ENCODE peak calls at places on chromosomes 4 and X, in four cellular contexts. C, P, I and N are unnamed samples.

GRCh38 chrX:118847676-118848075 is 24.1 kb downstream of the ZCCHC12 start:
- DNase-seq in C (no peak), P (peak; percentile 44), I (peak; percentile 29), N (peak; percentile 10)

GRCh38 chr4:8774071-8774470 is 97.6 kb downstream of the HMX1 start:
- DNase-seq in C (no peak), P (no peak), I (no peak), N (no peak)

GRCh38 chrX:125378205-125378604 is 58.5 kb downstream of the TEX13C start:
- DNase-seq in C (no peak), P (no peak), I (no peak), N (no peak)

GRCh38 chr4:71266090-71266794 is 72.6 kb upstream of the SLC4A4 start:
- DNase-seq in C (no peak), P (no peak), I (peak; percentile 94), N (no peak)

GRCh38 chr4:21202959-21203358 is 502.7 kb downstream of the PACRGL start:
- DNase-seq in C (no peak), P (no peak), I (no peak), N (no peak)

GRCh38 chr4:41120297-41121217 is 93.8 kb downstream of the APBB2 start:
- DNase-seq in C (no peak), P (no peak), I (peak; percentile 65), N (peak; percentile 65)

GRCh38 chr4:152696764-152697250 is 17.0 kb upstream of the TMEM154 start:
- DNase-seq in C (peak; percentile 55), P (peak; percentile 48), I (peak; percentile 96), N (no peak)

GRCh38 chrX:102833136-102833535 is 103.9 kb upstream of the RAB40AL start:
- DNase-seq in C (no peak), P (no peak), I (peak; percentile 66), N (no peak)

GRCh38 chrX:135436456-135436855 is 14.7 kb downstream of the SMIM10L2A start:
- DNase-seq in C (no peak), P (no peak), I (no peak), N (no peak)

GRCh38 chr4:1378559-1379231 is 27.5 kb downstream of the NKX1-1 start:
- DNase-seq in C (no peak), P (no peak), I (no peak), N (no peak)

GRCh38 chr4:186104114-186104894 is at the start of gene FAM149A:
- DNase-seq in C (peak; percentile 63), P (no peak), I (peak; percentile 6), N (no peak)

GRCh38 chr4:122747883-122748282 is 15.4 kb downstream of the BBS12 start:
- DNase-seq in C (no peak), P (no peak), I (peak; percentile 72), N (peak; percentile 55)

GRCh38 chr4:39706829-39707511 is 9.0 kb downstream of the UBE2K start:
- DNase-seq in C (no peak), P (no peak), I (peak; percentile 68), N (no peak)

GRCh38 chrX:10280061-10280460 is 123.3 kb downstream of the CLCN4 start:
- DNase-seq in C (no peak), P (no peak), I (no peak), N (no peak)

GRCh38 chrX:105872921-105873320 is 50.6 kb downstream of the NRK start:
- DNase-seq in C (no peak), P (no peak), I (peak; percentile 6), N (no peak)

GRCh38 chrX:111671668-111672067 is 9.3 kb upstream of the ALG13 start:
- DNase-seq in C (no peak), P (no peak), I (no peak), N (no peak)

GRCh38 chrX:108396188-108396885 is 41.9 kb downstream of the COL4A6 start:
- DNase-seq in C (no peak), P (no peak), I (peak; percentile 43), N (no peak)

GRCh38 chr4:67721770-67722597 is 21.0 kb upstream of the UBA6 start:
- DNase-seq in C (no peak), P (no peak), I (peak; percentile 83), N (no peak)

GRCh38 chrX:135737361-135738071 is 24.1 kb downstream of the CT45A1 start:
- DNase-seq in C (no peak), P (no peak), I (no peak), N (no peak)

GRCh38 chr4:106021737-106022410 is 126.6 kb downstream of the NPNT start:
- DNase-seq in C (no peak), P (no peak), I (peak; percentile 75), N (no peak)

GRCh38 chr4:89119836-89120235 is 8.5 kb downstream of the TIGD2 start:
- DNase-seq in C (no peak), P (no peak), I (peak; percentile 52), N (no peak)

GRCh38 chrX:44011505-44011904 is 38.3 kb upstream of the NDP start:
- DNase-seq in C (no peak), P (peak; percentile 3), I (no peak), N (no peak)

GRCh38 chr4:79831119-79831528 is 241.9 kb downstream of the ANTXR2 start:
- DNase-seq in C (no peak), P (no peak), I (no peak), N (no peak)

GRCh38 chrX:101656817-101657216 is 2.8 kb downstream of the ARMCX2 start:
- DNase-seq in C (no peak), P (no peak), I (no peak), N (no peak)